ENCODE peak calls at places on chromosomes 13 and 19, in five cellular contexts. G is keratinocyte; J is endodermal cell; Q is SJSA1; K is CD4-positive, alpha-beta T cell. P is an unnamed sample.

GRCh38 chr19:37654833-37655688 is at the start of gene ZFP30:
- DNase-seq in Q (peak; percentile 82), G (no peak), J (peak; percentile 93), K (peak; percentile 57), P (peak; percentile 79)

GRCh38 chr13:26653310-26653709 is 95.8 kb downstream of the WASF3 start:
- DNase-seq in J (no peak), G (no peak), Q (no peak), K (no peak), P (no peak)

GRCh38 chr13:77372275-77372674 is 45.4 kb upstream of the MYCBP2 start:
- DNase-seq in G (no peak), K (no peak), Q (no peak), J (no peak), P (peak; percentile 8)

GRCh38 chr19:3397266-3398022 is 31.1 kb downstream of the NFIC start:
- DNase-seq in Q (no peak), K (no peak), G (no peak), J (peak; percentile 66), P (peak; percentile 32)

GRCh38 chr13:51806571-51806970 is 2.6 kb upstream of the DHRS12 start:
- DNase-seq in G (no peak), Q (no peak), K (no peak), J (no peak), P (peak; percentile 35)

GRCh38 chr19:29812080-29812880 is 489 bp downstream of the CCNE1 start:
- DNase-seq in G (no peak), J (peak; percentile 61), Q (no peak), K (no peak), P (no peak)

GRCh38 chr19:48969276-48970138 is 4.4 kb downstream of the FTL start:
- DNase-seq in K (no peak), J (peak; percentile 63), Q (no peak), G (no peak), P (no peak)

GRCh38 chr19:35644987-35645679 is 3.0 kb upstream of the COX6B1 start:
- DNase-seq in J (peak; percentile 98), K (peak; percentile 57), Q (peak; percentile 81), G (no peak), P (peak; percentile 42)

GRCh38 chr13:110158201-110158600 is 148.8 kb downstream of the COL4A1 start:
- DNase-seq in G (no peak), Q (no peak), K (no peak), J (peak; percentile 23), P (no peak)

GRCh38 chr19:46376241-46377153 is 29.6 kb downstream of the PPP5C start:
- DNase-seq in K (no peak), Q (no peak), G (no peak), J (no peak), P (no peak)

GRCh38 chr19:5993516-5994406 is 15.8 kb upstream of the RANBP3 start:
- DNase-seq in J (no peak), K (no peak), G (no peak), Q (no peak), P (no peak)

GRCh38 chr19:1986357-1987162 is 29.0 kb downstream of the BTBD2 start:
- DNase-seq in K (no peak), J (no peak), Q (no peak), G (no peak), P (no peak)

GRCh38 chr13:27425151-27425917 is 915 bp downstream of the GTF3A start:
- DNase-seq in K (no peak), Q (no peak), J (no peak), G (no peak), P (no peak)

GRCh38 chr13:34863360-34864135 is 78.5 kb upstream of the NBEA start:
- DNase-seq in Q (no peak), K (no peak), J (no peak), G (peak; percentile 4), P (peak; percentile 95)

GRCh38 chr13:46334008-46334407 is 53.0 kb downstream of the RUBCNL start:
- DNase-seq in J (no peak), G (no peak), Q (no peak), K (no peak), P (no peak)

GRCh38 chr19:40423227-40423566 is 2.6 kb downstream of the SERTAD1 start:
- DNase-seq in J (peak; percentile 53), G (no peak), Q (no peak), K (no peak), P (no peak)

GRCh38 chr19:30407310-30407709 is 35.1 kb downstream of the ZNF536 start:
- DNase-seq in K (no peak), G (no peak), Q (no peak), J (no peak), P (no peak)

GRCh38 chr13:70580825-70581224 is 472.6 kb upstream of the KLHL1 start:
- DNase-seq in J (no peak), K (no peak), G (no peak), Q (no peak), P (no peak)

GRCh38 chr19:50567882-50568281 is 353 bp downstream of the LRRC4B start:
- DNase-seq in Q (no peak), J (no peak), K (no peak), G (no peak), P (no peak)

GRCh38 chr19:50569938-50570540 is 1.8 kb upstream of the LRRC4B start:
- DNase-seq in J (no peak), Q (no peak), K (no peak), G (no peak), P (no peak)

GRCh38 chr19:50569023-50569697 is 925 bp upstream of the LRRC4B start:
- DNase-seq in K (no peak), G (no peak), Q (no peak), J (peak; percentile 48), P (no peak)

GRCh38 chr19:50567052-50567841 is 988 bp downstream of the LRRC4B start:
- DNase-seq in K (no peak), Q (no peak), J (peak; percentile 59), G (no peak), P (no peak)

DNA sequence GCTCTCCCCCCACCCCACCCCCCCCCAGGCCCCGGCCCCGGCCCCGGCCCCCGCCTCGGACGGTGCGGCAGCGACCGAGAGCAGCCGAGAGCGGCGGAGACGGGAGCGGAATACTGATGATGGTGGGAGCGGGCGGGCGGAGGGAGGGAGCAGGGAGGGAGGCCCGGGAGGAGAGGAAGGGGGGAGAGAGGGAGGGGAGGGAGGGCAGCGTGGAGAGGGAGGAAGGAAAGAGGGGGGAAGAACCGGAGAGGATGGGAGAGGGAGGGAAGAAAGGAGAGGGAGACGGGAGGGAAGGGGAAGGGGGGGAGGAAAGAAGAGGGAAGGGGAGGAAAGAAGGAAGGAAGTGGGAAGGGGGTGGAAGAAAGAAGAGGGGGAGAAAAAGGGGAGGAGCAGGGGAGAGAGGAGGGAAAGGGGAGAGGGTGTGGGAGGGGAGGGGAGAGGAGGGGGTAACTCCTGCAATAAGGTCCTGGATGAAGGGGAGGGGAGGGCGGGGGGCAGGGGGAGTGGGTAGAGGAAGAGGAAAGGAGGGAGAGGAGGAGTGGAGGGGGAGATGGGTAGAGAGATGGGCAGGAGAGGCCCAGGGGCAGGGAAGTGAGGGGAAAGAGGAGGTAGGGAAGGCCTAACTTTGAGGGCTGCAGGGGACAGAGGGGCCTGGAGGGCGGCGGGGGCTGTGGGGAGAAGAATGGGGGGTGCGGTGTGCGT is at the start of gene LRRC4B:
- DNase-seq in Q (no peak), J (peak; percentile 84), G (no peak), K (no peak), P (no peak)
- H3K27me3 ChIP-seq in Q (peaks cover 32% of the 10 kb centered on the region), J (peaks cover 28% of the 10 kb centered on the region), G (peaks cover 43% of the 10 kb centered on the region), K (peaks cover 58% of the 10 kb centered on the region), P (no peaks in the 10 kb centered on the region)

GRCh38 chr13:48448285-48448962 is 35.5 kb upstream of the LPAR6 start:
- DNase-seq in J (no peak), Q (no peak), G (no peak), K (no peak), P (no peak)

GRCh38 chr13:48448963-48449614 is 36.2 kb upstream of the LPAR6 start:
- DNase-seq in G (no peak), Q (no peak), J (no peak), K (no peak), P (peak; percentile 85)

GRCh38 chr13:48446454-48446853 is 33.5 kb upstream of the LPAR6 start:
- DNase-seq in G (no peak), J (no peak), K (no peak), Q (no peak), P (peak; percentile 80)

DNA sequence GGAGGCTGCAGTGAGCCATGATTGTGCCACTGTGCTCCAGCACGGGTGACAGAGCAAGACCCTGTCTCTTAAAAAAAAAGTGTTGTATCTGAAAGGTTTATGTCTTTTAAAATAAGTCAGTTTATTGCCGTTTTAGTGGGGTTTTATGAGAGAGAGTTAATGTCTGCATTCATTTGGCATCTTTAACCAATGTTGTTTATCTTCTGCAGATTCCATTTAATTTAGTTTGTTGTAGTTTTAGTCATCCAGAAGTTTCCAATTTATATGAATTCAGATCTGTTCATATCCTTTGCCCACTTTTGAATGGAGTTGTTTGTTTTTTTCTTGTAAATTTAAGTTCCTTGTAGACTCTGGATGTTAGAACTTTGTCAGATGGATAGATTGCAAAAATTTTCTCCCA is 36.7 kb upstream of the LPAR6 start:
- DNase-seq in Q (no peak), G (no peak), K (no peak), J (no peak), P (peak; percentile 21)
- H3K9me3 ChIP-seq in Q (peaks cover 5% of the 10 kb centered on the region), G (peaks cover 2% of the 10 kb centered on the region), K (peaks cover 5% of the 10 kb centered on the region), J (peaks cover 18% of the 10 kb centered on the region), P (no peaks in the 10 kb centered on the region)

GRCh38 chr19:41910992-41911888 is 17.0 kb downstream of the ERFL start:
- DNase-seq in J (no peak), G (no peak), K (no peak), Q (no peak), P (no peak)

GRCh38 chr19:41913476-41914190 is 14.6 kb downstream of the ERFL start:
- DNase-seq in J (no peak), K (no peak), G (no peak), Q (no peak), P (no peak)

GRCh38 chr19:41912899-41913475 is 15.3 kb downstream of the ERFL start:
- DNase-seq in J (peak; percentile 78), Q (no peak), K (no peak), G (no peak), P (no peak)

GRCh38 chr19:41910240-41910991 is 17.8 kb downstream of the ERFL start:
- DNase-seq in J (no peak), G (no peak), Q (no peak), K (no peak), P (no peak)

GRCh38 chr19:41911889-41912731 is 16.1 kb downstream of the ERFL start:
- DNase-seq in J (no peak), K (no peak), Q (no peak), G (no peak), P (no peak)
- H3K27me3 ChIP-seq in J (peaks cover 71% of the 10 kb centered on the region), K (peaks cover 37% of the 10 kb centered on the region), Q (peaks cover 58% of the 10 kb centered on the region), G (peaks cover 68% of the 10 kb centered on the region), P (peaks cover 50% of the 10 kb centered on the region)

GRCh38 chr13:91360246-91360751 is 12.8 kb downstream of the MIR17HG start:
- DNase-seq in K (no peak), J (no peak), Q (no peak), G (no peak), P (no peak)

GRCh38 chr13:91359071-91359470 is 11.6 kb downstream of the MIR17HG start:
- DNase-seq in Q (no peak), K (no peak), G (no peak), J (peak; percentile 40), P (no peak)

GRCh38 chr13:91358384-91358776 is 10.9 kb downstream of the MIR17HG start:
- DNase-seq in Q (no peak), G (no peak), K (no peak), J (no peak), P (no peak)

GRCh38 chr13:91357613-91358383 is 10.3 kb downstream of the MIR17HG start:
- DNase-seq in Q (no peak), G (no peak), J (no peak), K (no peak), P (no peak)

DNA sequence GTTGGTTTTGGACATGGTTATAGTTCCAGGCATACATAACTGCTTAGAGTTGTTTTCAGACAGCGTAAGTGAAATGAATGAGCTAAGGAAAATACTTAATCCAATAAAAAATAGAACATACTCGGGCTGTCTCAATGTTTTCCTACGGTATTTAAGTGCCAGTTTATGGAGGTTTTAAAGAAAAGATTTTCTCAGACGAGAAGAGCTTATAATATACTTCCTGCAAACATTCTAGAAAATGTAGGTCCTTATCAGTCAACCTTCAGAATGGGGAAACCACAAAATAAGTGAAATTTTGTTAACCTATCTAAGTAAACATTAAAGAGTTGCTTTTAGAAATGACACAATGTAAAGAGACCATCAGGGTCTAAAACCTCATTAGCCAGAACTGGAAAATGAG is 12.1 kb downstream of the MIR17HG start:
- DNase-seq in Q (no peak), K (no peak), G (no peak), J (no peak), P (no peak)
- H3K9me3 ChIP-seq in Q (no peaks in the 10 kb centered on the region), K (no peaks in the 10 kb centered on the region), G (no peaks in the 10 kb centered on the region), J (no peaks in the 10 kb centered on the region), P (no peaks in the 10 kb centered on the region)